ENCODE peak calls at places on chromosomes 12 and 14, in seven cellular contexts. I is CD4-positive, alpha-beta memory T cell; Z is mammary epithelial cell; L is effector memory CD4-positive, alpha-beta T cell; A is right lobe of liver; J is OCI-LY7; D is HCT116. K is an unnamed sample.

GRCh38 chr14:61153436-61153835 is 127.7 kb downstream of the TMEM30B start:
- DNase-seq in Z (peak; percentile 45), I (no peak), A (no peak), D (no peak), L (no peak), J (no peak), K (no peak)

GRCh38 chr14:35385042-35385839 is 19.3 kb downstream of the NFKBIA start:
- DNase-seq in A (peak; percentile 79), I (no peak), L (no peak), J (no peak), Z (peak; percentile 42), D (no peak), K (peak; percentile 85)

GRCh38 chr14:56153271-56153670 is 35.1 kb downstream of the PELI2 start:
- DNase-seq in Z (no peak), J (no peak), L (no peak), I (no peak), D (no peak), A (no peak), K (no peak)

GRCh38 chr14:71141701-71142374 is 234.6 kb downstream of the PCNX1 start:
- DNase-seq in Z (peak; percentile 9), A (no peak), I (no peak), D (no peak), L (no peak), J (no peak), K (no peak)

GRCh38 chr12:112183141-112183581 is 57.8 kb downstream of the TRAFD1 start:
- DNase-seq in Z (peak; percentile 25), A (no peak), J (no peak), I (no peak), L (no peak), D (no peak), K (no peak)

GRCh38 chr12:50220357-50221061 is 53.3 kb upstream of the CERS5 start:
- DNase-seq in J (peak; percentile 45), Z (peak; percentile 96), I (no peak), L (no peak), D (no peak), A (no peak), K (no peak)

GRCh38 chr12:97112161-97112560 is 205.1 kb downstream of the NEDD1 start:
- DNase-seq in J (no peak), D (no peak), L (no peak), Z (no peak), A (no peak), I (no peak), K (no peak)

GRCh38 chr12:104426926-104427546 is 29.7 kb upstream of the CHST11 start:
- DNase-seq in J (no peak), A (no peak), Z (peak; percentile 66), L (no peak), D (no peak), I (no peak), K (no peak)

GRCh38 chr14:39426605-39427004 is 5.6 kb downstream of the FBXO33 start:
- DNase-seq in A (no peak), D (no peak), L (no peak), J (peak; percentile 43), I (no peak), Z (peak; percentile 31), K (no peak)

GRCh38 chr14:105987563-105987962 is 461.2 kb downstream of the TMEM121 start:
- DNase-seq in A (no peak), L (no peak), I (no peak), Z (no peak), D (no peak), J (no peak), K (no peak)

GRCh38 chr12:11855993-11856374 is 206.5 kb downstream of the ETV6 start:
- DNase-seq in D (no peak), I (no peak), A (no peak), Z (no peak), L (no peak), J (no peak), K (no peak)

GRCh38 chr14:38248629-38249028 is 7.3 kb downstream of the CLEC14A start:
- DNase-seq in L (no peak), D (no peak), I (no peak), A (no peak), J (peak; percentile 24), Z (no peak), K (no peak)

GRCh38 chr14:28294834-28295440 is 471.6 kb upstream of the FOXG1 start:
- DNase-seq in A (no peak), Z (peak; percentile 52), I (no peak), J (no peak), L (no peak), D (no peak), K (no peak)

GRCh38 chr14:101502761-101503392 is 58.4 kb upstream of the DIO3 start:
- DNase-seq in A (peak; percentile 23), J (no peak), D (no peak), L (no peak), Z (no peak), I (no peak), K (peak; percentile 27)

GRCh38 chr12:54136844-54137580 is 51.8 kb downstream of the SMUG1 start:
- DNase-seq in L (no peak), Z (no peak), I (no peak), A (no peak), D (no peak), J (no peak), K (no peak)

GRCh38 chr12:52081263-52081733 is 1.8 kb downstream of the SMIM41 start:
- DNase-seq in Z (no peak), J (peak; percentile 93), D (no peak), L (no peak), A (no peak), I (no peak), K (peak; percentile 69)

GRCh38 chr12:153080-153746 is 60.7 kb downstream of the SLC6A12 start:
- DNase-seq in D (peak; percentile 56), I (peak; percentile 22), J (peak; percentile 87), A (peak; percentile 79), Z (peak; percentile 36), L (peak; percentile 4), K (peak; percentile 47)

GRCh38 chr14:24147761-24148428 is 597 bp downstream of the RNF31 start:
- DNase-seq in D (no peak), A (no peak), L (no peak), Z (no peak), J (no peak), I (no peak), K (no peak)

GRCh38 chr14:24146622-24146977 is 190 bp upstream of the PSME2 start:
- DNase-seq in D (peak; percentile 94), I (peak; percentile 86), Z (peak; percentile 95), J (peak; percentile 97), A (peak; percentile 99), L (peak; percentile 85), K (peak; percentile 95)

GRCh38 chr14:24145700-24146621 is at the start of gene PSME2:
- DNase-seq in J (peak; percentile 52), A (no peak), Z (no peak), L (no peak), D (no peak), I (no peak), K (no peak)

GRCh38 chr14:24145219-24145618 is 1.2 kb downstream of the PSME2 start:
- DNase-seq in A (no peak), D (no peak), Z (no peak), J (no peak), I (no peak), L (no peak), K (no peak)

DNA sequence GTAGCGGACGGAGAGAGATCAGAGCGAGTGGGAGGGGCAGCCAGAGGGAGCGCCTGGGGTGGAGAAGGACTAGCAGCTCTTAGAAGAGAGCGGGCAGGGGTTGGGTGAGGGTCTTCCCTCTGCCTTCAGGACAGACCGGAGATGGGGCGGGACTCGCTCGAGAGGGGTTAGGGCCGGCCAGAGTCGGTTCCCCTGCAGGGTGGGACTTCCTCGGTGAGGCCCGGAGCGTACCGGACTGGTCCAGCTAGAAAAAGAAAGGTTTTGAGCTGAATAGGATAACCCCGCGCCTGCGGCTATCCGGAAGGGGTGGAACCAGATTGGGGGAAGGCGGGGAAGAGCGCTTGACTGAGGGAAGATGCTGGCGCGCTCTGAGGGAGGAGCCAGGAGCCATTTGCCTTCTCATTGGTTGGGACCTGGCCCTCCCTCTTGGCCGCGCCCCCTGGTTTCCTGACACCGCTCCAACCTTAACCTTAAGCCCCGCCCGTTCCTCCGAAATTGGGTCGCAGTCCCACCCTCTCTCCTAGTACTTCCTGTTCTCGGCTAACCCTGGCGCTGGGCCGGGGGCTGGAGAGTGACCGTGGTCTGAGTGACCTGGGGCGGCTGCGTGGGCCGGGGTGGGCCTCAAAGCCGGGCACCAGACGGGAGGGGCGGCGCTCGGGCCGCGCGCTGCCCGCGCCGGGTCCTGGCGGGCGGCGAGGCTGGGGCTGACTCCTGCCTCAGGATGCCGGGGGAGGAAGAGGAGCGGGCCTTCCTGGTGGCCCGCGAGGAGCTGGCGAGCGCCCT is at the start of gene RNF31:
- DNase-seq in Z (peak; percentile 98), J (peak; percentile 99), L (peak; percentile 96), A (peak; percentile 99), D (peak; percentile 96), I (peak; percentile 95), K (peak; percentile 99)
- H3K27ac ChIP-seq in Z (peak within 1 kb of the TSS; percentile 80), J (peak within 1 kb of the TSS; percentile 82), L (peak within 1 kb of the TSS; percentile 93), A (peak within 1 kb of the TSS; percentile 49), D (peak within 1 kb of the TSS; percentile 95), I (peak within 1 kb of the TSS; percentile 92), K (peak within 1 kb of the TSS; percentile 86)

DNA sequence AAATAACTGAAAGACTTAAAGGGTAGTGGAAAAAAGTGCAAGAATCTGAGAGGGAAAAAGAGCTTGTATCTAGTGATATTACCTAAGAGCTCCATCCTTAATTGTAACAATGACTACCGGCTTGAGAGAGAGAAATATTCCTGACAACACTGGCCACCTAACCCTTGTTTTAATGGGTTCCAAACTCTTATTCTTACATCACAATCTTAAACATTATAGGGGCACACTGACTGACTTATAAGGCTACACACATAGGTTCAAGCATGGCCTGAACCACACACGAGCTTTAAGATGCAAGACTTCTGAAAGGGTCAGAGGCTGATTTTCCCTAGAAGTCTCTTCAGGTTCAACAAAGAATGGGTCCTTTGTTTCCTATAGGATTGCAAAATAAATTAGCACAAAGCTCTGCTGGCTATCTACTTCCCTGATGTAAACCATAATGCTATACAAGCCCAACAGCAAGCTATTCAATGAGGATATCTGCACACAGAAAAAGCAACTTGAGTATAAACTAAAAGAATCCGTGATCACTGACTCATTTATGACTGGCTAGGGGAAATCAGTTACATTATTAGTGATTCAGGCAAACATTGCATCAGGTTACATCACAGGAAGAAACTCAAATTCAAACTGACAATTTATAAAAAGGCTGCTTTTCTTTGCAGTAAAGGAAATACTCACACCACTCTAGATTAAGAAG is 8.6 kb downstream of the BTG1 start:
- DNase-seq in Z (peak; percentile 87), I (no peak), A (no peak), L (no peak), D (peak; percentile 49), J (peak; percentile 38), K (no peak)
- H3K4me1 ChIP-seq in Z (peaks cover 63% of the 10 kb centered on the region), I (peaks cover 53% of the 10 kb centered on the region), A (peaks cover 68% of the 10 kb centered on the region), L (peaks cover 32% of the 10 kb centered on the region), D (no peaks in the 10 kb centered on the region), J (peaks cover 78% of the 10 kb centered on the region), K (peaks cover 77% of the 10 kb centered on the region)

DNA sequence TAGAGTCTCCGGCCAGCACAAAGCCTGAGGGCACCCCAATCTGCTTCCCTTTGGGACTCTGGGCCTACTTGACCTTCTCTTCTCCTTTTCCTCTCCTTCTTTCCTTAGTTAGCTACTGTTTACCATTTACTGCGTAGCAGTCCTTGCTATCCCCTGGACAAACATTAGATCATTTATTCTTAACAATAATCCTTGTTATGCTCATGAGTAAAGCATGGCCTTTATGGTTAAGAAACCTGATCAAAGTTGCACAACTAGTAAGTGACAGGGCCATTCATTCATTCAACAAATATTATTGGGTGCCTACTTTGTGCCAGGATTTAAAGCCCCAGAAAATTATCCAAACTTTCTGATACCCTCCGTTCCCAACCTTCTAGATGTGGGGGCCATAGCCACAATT is 3.2 kb upstream of the HDAC7 start:
- DNase-seq in L (no peak), D (no peak), J (no peak), I (no peak), Z (no peak), A (no peak), K (no peak)
- H3K27ac ChIP-seq in L (no peak overlapping the region), D (no peak overlapping the region), J (no peak overlapping the region), I (no peak overlapping the region), Z (no peak overlapping the region), A (no peak overlapping the region), K (peak overlapping the region; percentile 32)

GRCh38 chr12:108301346-108301745 is 37.8 kb downstream of the CMKLR1 start:
- DNase-seq in L (no peak), D (no peak), A (no peak), J (no peak), Z (no peak), I (no peak), K (no peak)
- H3K4me1 ChIP-seq in L (peaks cover 4% of the 10 kb centered on the region), D (peaks cover 12% of the 10 kb centered on the region), A (no peaks in the 10 kb centered on the region), J (no peaks in the 10 kb centered on the region), Z (peaks cover 17% of the 10 kb centered on the region), I (peaks cover 67% of the 10 kb centered on the region), K (no peaks in the 10 kb centered on the region)